ENCODE peak calls at places on chromosomes 5 and 9, in six cellular contexts. U, T, H, R, I and S are unnamed samples.

GRCh38 chr5:65927497-65928340 is 1.3 kb downstream of the ERBIN start:
- DNase-seq in T (no peak), H (peak; percentile 52), U (no peak), R (no peak), I (no peak), S (no peak)

GRCh38 chr5:119318256-119318914 is 37.4 kb upstream of the TNFAIP8 start:
- DNase-seq in T (no peak), U (no peak), R (no peak), I (no peak), H (no peak), S (no peak)

GRCh38 chr5:159712672-159713071 is 203.6 kb upstream of the ADRA1B start:
- DNase-seq in U (no peak), I (no peak), T (no peak), H (no peak), R (no peak), S (no peak)

GRCh38 chr5:42749020-42749419 is 7.6 kb upstream of the CCDC152 start:
- DNase-seq in U (no peak), R (no peak), I (no peak), H (no peak), T (no peak), S (no peak)

GRCh38 chr5:127320032-127320945 is 29.7 kb downstream of the MEGF10 start:
- DNase-seq in U (no peak), H (no peak), I (no peak), R (no peak), T (no peak), S (no peak)

GRCh38 chr9:93620881-93621820 is 44.8 kb downstream of the PHF2 start:
- DNase-seq in U (peak; percentile 37), H (no peak), R (no peak), T (peak; percentile 66), I (no peak), S (peak; percentile 50)

GRCh38 chr9:7936201-7936600 is 136.6 kb upstream of the DMAC1 start:
- DNase-seq in R (no peak), U (no peak), T (no peak), I (no peak), H (no peak), S (no peak)

GRCh38 chr9:132770775-132771310 is 100.6 kb downstream of the GTF3C4 start:
- DNase-seq in T (no peak), U (no peak), I (no peak), R (no peak), H (no peak), S (no peak)

GRCh38 chr5:55176176-55176818 is 3.3 kb upstream of the CDC20B start:
- DNase-seq in T (peak; percentile 62), R (peak; percentile 10), H (peak; percentile 73), U (no peak), I (no peak), S (peak; percentile 24)

GRCh38 chr5:31770157-31770556 is 131.2 kb downstream of the PDZD2 start:
- DNase-seq in U (no peak), R (no peak), I (peak; percentile 31), T (no peak), H (no peak), S (no peak)

GRCh38 chr9:120698766-120699165 is 15.5 kb downstream of the MEGF9 start:
- DNase-seq in I (no peak), R (no peak), H (no peak), U (no peak), T (no peak), S (no peak)

GRCh38 chr5:1851290-1851934 is 31.3 kb downstream of the IRX4 start:
- DNase-seq in H (no peak), T (no peak), I (no peak), U (no peak), R (no peak), S (no peak)

GRCh38 chr9:75448281-75448680 is 360.0 kb downstream of the OSTF1 start:
- DNase-seq in H (no peak), T (no peak), R (no peak), I (no peak), U (no peak), S (no peak)
- H3K27ac ChIP-seq in H (no peak overlapping the region), T (no peak overlapping the region), R (peak overlapping the region; percentile 46), I (no peak overlapping the region), U (no peak overlapping the region), S (peak overlapping the region; percentile 71)

DNA sequence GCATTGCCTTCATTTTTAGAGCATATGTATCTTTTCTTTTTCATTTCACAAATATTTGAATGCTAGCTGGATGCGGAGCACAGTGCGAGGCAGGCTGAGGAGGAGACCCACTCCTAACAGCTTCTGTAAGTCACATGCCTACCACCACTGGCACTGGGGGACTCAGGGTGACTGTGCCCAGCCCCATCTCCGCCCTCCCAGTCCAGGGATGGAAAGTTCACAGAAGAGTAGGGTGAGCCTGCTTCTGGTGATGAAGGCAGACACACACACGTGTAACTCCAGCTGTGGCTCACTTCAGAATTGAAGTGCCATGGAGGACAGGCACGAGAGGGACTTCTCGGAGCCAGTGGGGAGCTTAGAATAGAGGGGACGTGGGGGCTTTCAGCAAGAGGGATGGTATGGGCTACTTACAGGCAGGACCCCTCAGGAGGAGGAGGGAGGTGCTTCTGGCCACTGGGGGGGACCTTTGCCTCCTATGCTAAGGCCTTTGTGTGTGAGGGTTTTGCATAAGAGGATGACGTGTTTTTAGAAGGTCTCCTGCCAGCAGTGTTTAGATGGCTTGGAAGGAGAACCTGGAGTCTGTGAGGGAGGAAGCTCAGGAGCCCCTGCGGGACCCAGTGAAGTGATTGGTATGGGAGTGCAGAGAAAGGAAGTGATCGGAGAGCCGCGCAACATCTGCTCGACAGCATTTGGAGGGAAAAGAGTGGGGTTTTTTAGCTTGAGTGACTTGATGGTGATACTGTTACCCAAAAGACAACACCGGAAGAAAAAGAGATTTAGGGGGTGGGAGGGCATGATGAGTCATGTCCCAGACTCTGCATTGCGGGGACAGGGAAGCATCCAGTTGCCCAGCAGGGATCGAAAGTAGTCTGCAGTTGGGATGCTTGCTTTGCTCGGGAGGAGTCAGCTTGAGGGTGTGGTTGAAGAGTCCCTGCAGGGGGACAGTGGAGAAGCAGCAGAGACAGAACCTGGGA is 163.5 kb upstream of the OTULINL start:
- DNase-seq in H (no peak), I (no peak), R (no peak), T (no peak), U (no peak), S (no peak)
- H3K27ac ChIP-seq in H (no peak overlapping the region), I (no peak overlapping the region), R (peak overlapping the region; percentile 52), T (no peak overlapping the region), U (peak overlapping the region; percentile 18), S (peak overlapping the region; percentile 62)

GRCh38 chr9:127817881-127818434 is 15.3 kb downstream of the FPGS start:
- DNase-seq in T (no peak), R (peak; percentile 26), H (no peak), U (peak; percentile 63), I (no peak), S (no peak)
- H3K27ac ChIP-seq in T (no peak overlapping the region), R (no peak overlapping the region), H (no peak overlapping the region), U (no peak overlapping the region), I (no peak overlapping the region), S (peak overlapping the region; percentile 50)

GRCh38 chr9:80839821-80840670 is 849.3 kb downstream of the TLE1 start:
- DNase-seq in R (no peak), T (no peak), I (no peak), H (no peak), U (no peak), S (no peak)
- H3K27ac ChIP-seq in R (no peak overlapping the region), T (no peak overlapping the region), I (no peak overlapping the region), H (no peak overlapping the region), U (no peak overlapping the region), S (no peak overlapping the region)

DNA sequence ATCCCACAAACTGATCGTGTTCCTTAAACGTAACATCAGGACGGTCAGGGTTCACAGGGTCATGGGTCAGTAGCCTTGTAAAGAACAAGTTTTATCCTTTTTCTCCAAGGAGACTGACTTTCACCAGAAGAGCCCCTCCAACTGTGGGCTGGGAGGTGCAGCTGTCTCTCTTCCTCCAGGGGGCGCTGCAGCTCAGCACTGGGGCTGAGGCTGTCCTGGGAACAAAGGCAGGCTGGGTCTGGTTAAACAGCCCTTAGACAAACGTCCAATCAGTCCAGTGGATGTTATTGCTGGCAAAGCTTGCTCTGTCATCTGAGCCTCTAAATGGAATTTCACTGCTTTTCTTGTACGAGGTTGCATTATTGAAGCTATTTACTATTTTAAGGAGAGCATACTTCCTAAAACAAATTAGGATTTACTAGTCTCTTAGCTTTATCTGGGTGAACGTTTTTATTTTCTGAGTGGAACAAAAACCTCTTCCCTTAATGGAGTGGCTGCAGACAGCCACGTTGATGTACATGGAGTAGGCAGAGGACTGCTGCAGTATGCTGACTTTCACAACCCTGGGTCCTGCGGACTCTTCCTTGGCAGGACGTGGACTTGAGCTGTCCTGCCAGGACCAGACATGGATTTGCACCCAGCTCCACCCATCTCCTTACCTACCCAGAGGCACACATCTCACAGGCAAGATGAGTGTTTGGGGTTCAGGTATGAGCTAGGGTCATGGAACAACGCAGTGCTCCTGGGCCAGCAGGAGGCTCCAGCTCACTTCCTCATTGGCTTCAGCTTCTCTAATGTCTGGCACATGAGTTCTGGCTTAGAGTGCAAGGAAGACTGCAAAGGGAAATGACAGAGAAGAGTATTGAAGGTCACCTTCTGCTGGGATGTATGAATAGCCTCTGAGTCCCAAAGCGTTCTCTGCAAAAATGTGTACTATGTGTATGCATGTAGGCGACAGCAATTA is 7.8 kb downstream of the EXOSC2 start:
- DNase-seq in I (no peak), R (peak; percentile 58), T (peak; percentile 71), U (peak; percentile 86), H (peak; percentile 71), S (peak; percentile 76)
- H3K27ac ChIP-seq in I (no peak overlapping the region), R (no peak overlapping the region), T (no peak overlapping the region), U (peak overlapping the region; percentile 3), H (no peak overlapping the region), S (peak overlapping the region; percentile 21)